ENCODE peak calls at places on chromosomes 16 and 17, in ten cellular contexts. O is putamen; W is neuronal stem cell; R is AML-193; D is T-helper 2 cell; H is progenitor cell of endocrine pancreas; S is osteocyte; J is stimulated activated CD4-positive, alpha-beta T cell treated with anti-CD3 and anti-CD28 coated beads, Interleukin-12 subunit alpha, Interleukin-12 subunit beta, amount 100 ng/mL, for 4 hours; Q is body of pancreas; T is posterior cingulate gyrus. E is an unnamed sample.
A peak's percentile ranks its signal among the peaks of the same experiment; 100 is the strongest.

GRCh38 chr16:17367932-17368331 is 102.8 kb downstream of the XYLT1 start:
- DNase-seq in D (no peak), J (no peak), R (no peak), O (no peak), S (no peak), H (no peak), T (no peak), Q (peak; percentile 57), W (peak; percentile 44), E (no peak)

GRCh38 chr16:11796227-11797165 is 562 bp downstream of the ZC3H7A start:
- DNase-seq in S (peak; percentile 85), T (peak; percentile 89), D (peak; percentile 12), O (peak; percentile 37), J (peak; percentile 17), W (no peak), H (peak; percentile 36), R (no peak), Q (peak; percentile 70), E (no peak)

GRCh38 chr16:68800257-68800875 is 43.0 kb upstream of the TANGO6 start:
- DNase-seq in S (peak; percentile 89), Q (peak; percentile 77), T (no peak), O (peak; percentile 79), H (peak; percentile 51), W (peak; percentile 68), R (peak; percentile 29), D (peak; percentile 24), J (peak; percentile 24), E (no peak)

GRCh38 chr16:53358884-53359283 is 75.4 kb upstream of the RBL2 start:
- DNase-seq in R (no peak), S (no peak), W (no peak), J (no peak), O (no peak), Q (no peak), T (no peak), D (no peak), H (no peak), E (no peak)

GRCh38 chr17:40949406-40949805 is 12.0 kb upstream of the KRT23 start:
- DNase-seq in R (no peak), J (no peak), H (no peak), O (no peak), S (no peak), T (no peak), D (no peak), W (peak; percentile 18), Q (no peak), E (no peak)

GRCh38 chr17:5931611-5932010 is 138.6 kb upstream of the WSCD1 start:
- DNase-seq in W (no peak), D (no peak), T (no peak), S (no peak), H (no peak), O (no peak), R (no peak), Q (no peak), J (no peak), E (peak; percentile 14)

GRCh38 chr16:80806957-80807356 is 2.6 kb upstream of the CDYL2 start:
- DNase-seq in S (no peak), T (no peak), H (no peak), Q (no peak), R (peak; percentile 20), J (peak; percentile 34), W (no peak), D (peak; percentile 44), O (no peak), E (no peak)

GRCh38 chr17:77189148-77189547 is 48.4 kb downstream of the SEC14L1 start:
- DNase-seq in J (no peak), D (no peak), W (no peak), T (no peak), O (no peak), S (no peak), Q (no peak), H (no peak), R (no peak), E (no peak)

GRCh38 chr17:10617120-10617505 is 40.0 kb downstream of the MYH3 start:
- DNase-seq in W (no peak), O (no peak), J (no peak), S (no peak), Q (no peak), D (no peak), T (no peak), R (no peak), H (no peak), E (no peak)

GRCh38 chr16:82882982-82883863 is 256.5 kb downstream of the CDH13 start:
- DNase-seq in W (no peak), H (no peak), O (no peak), D (no peak), T (no peak), Q (no peak), J (no peak), R (no peak), S (peak; percentile 21), E (no peak)

GRCh38 chr16:58832496-58832895 is 98.4 kb upstream of the GOT2 start:
- DNase-seq in S (no peak), D (no peak), J (no peak), R (no peak), H (no peak), W (no peak), Q (no peak), T (no peak), O (no peak), E (no peak)

GRCh38 chr16:85136705-85137322 is 24.5 kb upstream of the CIBAR2 start:
- DNase-seq in T (no peak), D (no peak), R (no peak), S (no peak), Q (peak; percentile 53), J (no peak), W (no peak), O (no peak), H (no peak), E (no peak)

GRCh38 chr17:31136319-31136718 is 41.5 kb downstream of the NF1 start:
- DNase-seq in J (no peak), W (no peak), D (no peak), S (no peak), R (no peak), H (no peak), O (no peak), T (no peak), Q (no peak), E (no peak)

GRCh38 chr16:69187387-69187890 is 475 bp downstream of the SNTB2 start:
- DNase-seq in Q (peak; percentile 61), H (peak; percentile 34), R (no peak), O (peak; percentile 32), D (peak; percentile 21), S (peak; percentile 84), T (peak; percentile 83), W (peak; percentile 42), J (peak; percentile 40), E (peak; percentile 34)

GRCh38 chr17:31888124-31888523 is 13.4 kb downstream of the UTP6 start:
- DNase-seq in Q (peak; percentile 34), D (no peak), S (no peak), W (no peak), O (peak; percentile 16), H (no peak), R (peak; percentile 21), J (no peak), T (no peak), E (no peak)

GRCh38 chr17:36687736-36688135 is 86.4 kb downstream of the MRM1 start:
- DNase-seq in J (no peak), R (no peak), W (no peak), Q (no peak), S (no peak), D (no peak), O (no peak), H (no peak), T (peak; percentile 10), E (no peak)

GRCh38 chr17:78611636-78612035 is 34.4 kb upstream of the DNAH17 start:
- DNase-seq in H (no peak), Q (no peak), J (no peak), R (no peak), S (no peak), D (no peak), O (no peak), T (peak; percentile 30), W (no peak), E (no peak)

E was measured in nucleus accumbens.